ENCODE peak calls at places on chromosomes 6 and 20, in five cellular contexts. S is tibial artery, R is T-helper 17 cell, W is ACHN, T is NCI-H2171 treated with DMSO at 0.1 percent for 48 hours. C is an unnamed sample.

GRCh38 chr20:35443003-35443402 is 5.0 kb upstream of the GDF5 start:
- DNase-seq in S (no peak), R (no peak), W (no peak), T (peak), C (no peak)

GRCh38 chr6:140283197-140283596 is 908.7 kb upstream of the CITED2 start:
- DNase-seq in S (no peak), R (no peak), W (no peak), T (no peak), C (no peak)

GRCh38 chr6:118495639-118496296 is 52.3 kb upstream of the PLN start:
- DNase-seq in S (no peak), R (no peak), W (no peak), T (no peak), C (peak)

GRCh38 chr6:143745160-143746133 is 67.7 kb downstream of the PHACTR2 start:
- DNase-seq in S (no peak), R (no peak), W (peak), T (peak), C (no peak)

GRCh38 chr20:3622411-3622810 is 40.8 kb downstream of the GFRA4 start:
- DNase-seq in S (no peak), R (no peak), W (no peak), T (no peak), C (no peak)

GRCh38 chr20:32189691-32190607 is 17.6 kb downstream of the PLAGL2 start:
- DNase-seq in S (peak), R (no peak), W (no peak), T (peak), C (no peak)

GRCh38 chr20:888057-888456 is 28.1 kb downstream of the ANGPT4 start:
- DNase-seq in S (no peak), R (no peak), W (no peak), T (no peak), C (no peak)

GRCh38 chr6:107767637-107768036 is 56.5 kb downstream of the SCML4 start:
- DNase-seq in S (no peak), R (no peak), W (no peak), T (no peak), C (no peak)

GRCh38 chr6:56683882-56684281 is 41.2 kb upstream of the DST start:
- DNase-seq in S (peak), R (no peak), W (peak), T (no peak), C (peak)

GRCh38 chr6:87093199-87093598 is 1.7 kb downstream of the CGA start:
- DNase-seq in S (no peak), R (no peak), W (no peak), T (no peak), C (no peak)

GRCh38 chr6:29414588-29414987 is at the start of gene OR12D1:
- DNase-seq in S (no peak), R (no peak), W (peak), T (no peak), C (no peak)

GRCh38 chr6:31979238-31979898 is 2.5 kb upstream of the C4A start:
- DNase-seq in S (no peak), R (no peak), W (no peak), T (no peak), C (no peak)

GRCh38 chr6:119978274-119978889 is 628.8 kb upstream of the MAN1A1 start:
- DNase-seq in S (no peak), R (no peak), W (peak), T (peak), C (no peak)

GRCh38 chr6:112802154-112802553 is 455.0 kb downstream of the RFPL4B start:
- DNase-seq in S (no peak), R (no peak), W (peak), T (no peak), C (peak)

GRCh38 chr20:45917790-45918141 is 5.8 kb upstream of the PLTP start:
- DNase-seq in S (no peak), R (no peak), W (no peak), T (peak), C (no peak)

GRCh38 chr20:8640461-8640860 is 428.4 kb upstream of the PLCB4 start:
- DNase-seq in S (no peak), R (no peak), W (no peak), T (no peak), C (no peak)

GRCh38 chr20:50595988-50596693 is 86.0 kb downstream of the PTPN1 start:
- DNase-seq in S (no peak), R (no peak), W (peak), T (no peak), C (peak)

GRCh38 chr20:46406986-46407670 is 713 bp upstream of the ELMO2 start:
- DNase-seq in S (peak), R (peak), W (peak), T (peak), C (no peak)

GRCh38 chr20:13990465-13990864 is at the start of gene SEL1L2:
- DNase-seq in S (no peak), R (no peak), W (no peak), T (no peak), C (no peak)

GRCh38 chr20:48364688-48365421 is 462.9 kb downstream of the PREX1 start:
- DNase-seq in S (no peak), R (no peak), W (no peak), T (no peak), C (no peak)

GRCh38 chr20:32763202-32763999 is 1.2 kb downstream of the DNMT3B start:
- DNase-seq in S (no peak), R (no peak), W (peak), T (no peak), C (no peak)

GRCh38 chr20:35669221-35669620 is 4.5 kb upstream of the CPNE1 start:
- DNase-seq in S (no peak), R (no peak), W (no peak), T (no peak), C (no peak)

GRCh38 chr20:841568-842546 is 8.3 kb downstream of the FAM110A start:
- DNase-seq in S (no peak), R (no peak), W (no peak), T (no peak), C (no peak)

GRCh38 chr20:31909253-31910070 is 39.0 kb downstream of the TTLL9 start:
- DNase-seq in S (no peak), R (no peak), W (no peak), T (no peak), C (no peak)

GRCh38 chr6:130560231-130560630 is 194.4 kb downstream of the TMEM200A start:
- DNase-seq in S (no peak), R (no peak), W (no peak), T (no peak), C (peak)

GRCh38 chr6:3022765-3023662 is 23.3 kb downstream of the NQO2 start:
- DNase-seq in S (no peak), R (no peak), W (no peak), T (peak), C (no peak)

GRCh38 chr6:98957440-98957839 is 9.7 kb upstream of the FBXL4 start:
- DNase-seq in S (no peak), R (no peak), W (no peak), T (no peak), C (peak)

GRCh38 chr20:36632487-36633284 is 13.3 kb downstream of the SLA2 start:
- DNase-seq in S (no peak), R (no peak), W (no peak), T (no peak), C (no peak)

GRCh38 chr20:61644387-61645076 is 392.5 kb downstream of the CDH4 start:
- DNase-seq in S (no peak), R (no peak), W (no peak), T (no peak), C (no peak)

GRCh38 chr6:28258877-28259777 is at the start of gene NKAPL:
- DNase-seq in S (peak), R (peak), W (no peak), T (no peak), C (no peak)

C was measured in NCI-H226.